ENCODE peak calls at places on chromosomes 3 and 15, in seven cellular contexts. R is mesendoderm, M is mesenchymal stem cell, N is IMR-90, B is neuronal stem cell, H is trophoblast cell, I is H1. Y is an unnamed sample. For H3K4me1, the result is how much of the 10 kb centered on the place peaks cover.

GRCh38 chr15:67805871-67806538 is 19.3 kb upstream of the SKOR1 start:
- DNase-seq in I (peak), H (no peak), B (no peak), M (no peak), N (no peak), R (no peak), Y (no peak)

GRCh38 chr3:79651536-79652065 is 116.2 kb downstream of the ROBO1 start:
- DNase-seq in R (no peak), B (peak), M (no peak), H (no peak), I (no peak), N (no peak), Y (no peak)

GRCh38 chr3:142663865-142664264 is 60.0 kb upstream of the TRPC1 start:
- DNase-seq in N (no peak), R (no peak), H (no peak), M (no peak), B (no peak), I (no peak), Y (no peak)

GRCh38 chr3:149494022-149494758 is 19.7 kb downstream of the TM4SF4 start:
- DNase-seq in N (peak), M (peak), R (peak), I (peak), H (peak), B (peak), Y (peak)

GRCh38 chr15:73397461-73397860 is 28.7 kb upstream of the HCN4 start:
- DNase-seq in M (no peak), B (no peak), N (no peak), R (no peak), I (no peak), H (no peak), Y (no peak)

GRCh38 chr3:70779296-70779695 is 466.9 kb upstream of the MDFIC2 start:
- DNase-seq in B (no peak), H (no peak), M (no peak), N (no peak), I (no peak), R (no peak), Y (no peak)

GRCh38 chr3:173395412-173396181 is 1.9 kb upstream of the NLGN1 start:
- DNase-seq in R (peak), I (peak), N (peak), M (peak), B (peak), H (peak), Y (peak)

GRCh38 chr15:33865416-33865815 is 102.9 kb upstream of the CHRM5 start:
- DNase-seq in H (peak), I (no peak), N (peak), R (no peak), B (no peak), M (peak), Y (no peak)

GRCh38 chr3:58752168-58752567 is 85.6 kb upstream of the FAM3D start:
- DNase-seq in B (no peak), N (no peak), I (no peak), H (no peak), M (no peak), R (no peak), Y (no peak)

GRCh38 chr3:36679384-36680200 is 84.8 kb downstream of the DCLK3 start:
- DNase-seq in M (peak), R (no peak), H (no peak), B (no peak), I (no peak), N (peak), Y (no peak)

GRCh38 chr3:123678108-123678511 is 93.3 kb upstream of the HACD2 start:
- DNase-seq in I (no peak), R (no peak), H (no peak), M (peak), B (no peak), N (peak), Y (no peak)

GRCh38 chr15:43799209-43799944 is 643 bp downstream of the SERINC4 start:
- DNase-seq in M (no peak), I (no peak), B (no peak), H (no peak), R (peak), N (no peak), Y (peak)

GRCh38 chr3:29486087-29486486 is 205.2 kb downstream of the RBMS3 start:
- DNase-seq in I (no peak), H (no peak), N (peak), B (no peak), M (peak), R (peak), Y (no peak)

GRCh38 chr15:53116169-53116568 is 326.0 kb upstream of the ONECUT1 start:
- DNase-seq in R (no peak), N (no peak), H (no peak), M (no peak), I (no peak), B (no peak), Y (no peak)

GRCh38 chr3:156307704-156308103 is 187.3 kb downstream of the KCNAB1 start:
- DNase-seq in I (no peak), N (peak), H (no peak), B (no peak), R (no peak), M (no peak), Y (no peak)

GRCh38 chr3:112092439-112093179 is 6.4 kb downstream of the C3orf52 start:
- DNase-seq in B (no peak), I (no peak), M (peak), R (peak), H (no peak), N (peak), Y (no peak)

GRCh38 chr15:57326196-57326595 is 50.1 kb upstream of the CGNL1 start:
- DNase-seq in I (no peak), R (no peak), N (no peak), M (no peak), B (no peak), H (no peak), Y (no peak)

GRCh38 chr15:94670436-94671034 is 439.2 kb downstream of the MCTP2 start:
- DNase-seq in R (peak), N (peak), B (peak), M (peak), H (no peak), I (no peak), Y (no peak)

GRCh38 chr3:134965849-134966248 is 170.8 kb downstream of the EPHB1 start:
- DNase-seq in H (no peak), M (no peak), B (no peak), R (no peak), N (no peak), I (no peak), Y (no peak)

GRCh38 chr3:71453822-71454512 is 129.6 kb downstream of the FOXP1 start:
- DNase-seq in H (no peak), B (no peak), I (no peak), M (no peak), R (no peak), N (no peak), Y (no peak)

GRCh38 chr3:129699635-129700034 is 93.2 kb upstream of the PLXND1 start:
- DNase-seq in N (no peak), H (no peak), B (no peak), R (peak), I (no peak), M (no peak), Y (no peak)

GRCh38 chr3:99970198-99970597 is 144.1 kb downstream of the FILIP1L start:
- DNase-seq in N (no peak), I (no peak), B (no peak), M (no peak), R (no peak), H (no peak), Y (no peak)

GRCh38 chr15:31318429-31318828 is 8.2 kb upstream of the KLF13 start:
- DNase-seq in B (no peak), M (no peak), N (no peak), R (no peak), I (no peak), H (no peak), Y (no peak)

GRCh38 chr15:49843725-49844124 is 222.9 kb downstream of the DTWD1 start:
- DNase-seq in M (no peak), R (no peak), I (no peak), H (peak), N (no peak), B (no peak), Y (no peak)

GRCh38 chr15:82750831-82751181 is 41.1 kb upstream of the AP3B2 start:
- DNase-seq in R (no peak), B (no peak), H (peak), N (no peak), I (no peak), M (no peak), Y (no peak)

GRCh38 chr15:64464271-64465005 is 4.1 kb downstream of the ZNF609 start:
- DNase-seq in N (peak), B (no peak), I (no peak), R (no peak), M (no peak), H (no peak), Y (no peak)

DNA sequence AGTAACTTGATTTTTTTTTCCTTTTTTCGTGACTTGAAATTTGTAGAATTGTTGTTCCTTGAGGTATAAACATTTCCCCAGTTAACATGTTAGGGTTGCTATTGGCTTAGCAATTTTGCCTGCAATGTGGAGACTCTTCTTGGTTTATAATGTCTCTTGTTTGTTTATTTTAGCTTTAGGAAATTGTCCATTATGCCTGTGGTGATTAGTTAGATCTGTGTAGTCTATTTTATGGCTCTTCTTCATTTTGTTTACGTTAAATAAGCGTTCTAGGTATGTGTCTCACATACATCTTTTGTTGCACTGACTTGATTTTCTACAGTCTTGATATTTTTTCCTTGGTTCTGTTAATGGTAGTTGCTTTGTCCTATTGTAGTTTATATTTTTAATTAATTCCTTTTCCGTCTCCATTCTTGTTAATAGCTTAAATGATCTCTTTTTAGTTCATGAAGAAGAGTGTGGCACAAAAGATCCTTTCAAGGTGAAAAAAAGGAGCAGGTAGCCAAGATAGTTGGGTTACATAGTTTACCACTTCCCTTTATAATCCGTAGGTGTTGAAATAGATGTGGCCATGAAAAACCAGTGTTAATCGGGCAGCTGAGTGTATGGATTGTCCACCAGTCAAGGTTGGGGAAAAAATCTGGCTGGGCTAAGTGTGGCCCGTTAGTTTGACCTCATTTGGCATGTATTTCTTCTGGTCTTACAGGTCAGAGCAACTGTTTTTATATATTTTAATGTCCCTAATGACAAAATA is 12.1 kb downstream of the IQGAP1 start:
- DNase-seq in M (peak), I (no peak), R (no peak), B (no peak), H (no peak), N (no peak), Y (no peak)
- H3K4me1 ChIP-seq in M (under half), I (under half), R (under half), B (under half), H (under half), N (under half), Y (under half)

GRCh38 chr3:195395208-195395816 is 47.5 kb downstream of the ACAP2 start:
- DNase-seq in R (no peak), N (no peak), B (no peak), I (no peak), M (no peak), H (no peak), Y (no peak)

GRCh38 chr3:195388380-195388779 is 54.4 kb downstream of the ACAP2 start:
- DNase-seq in H (no peak), M (no peak), R (no peak), N (no peak), B (no peak), I (no peak), Y (no peak)

GRCh38 chr3:195394700-195395099 is 48.1 kb downstream of the ACAP2 start:
- DNase-seq in N (peak), B (no peak), M (no peak), H (no peak), I (no peak), R (peak), Y (no peak)

GRCh38 chr3:195397524-195397923 is 45.3 kb downstream of the ACAP2 start:
- DNase-seq in N (peak), R (no peak), B (no peak), M (no peak), I (no peak), H (no peak), Y (no peak)

DNA sequence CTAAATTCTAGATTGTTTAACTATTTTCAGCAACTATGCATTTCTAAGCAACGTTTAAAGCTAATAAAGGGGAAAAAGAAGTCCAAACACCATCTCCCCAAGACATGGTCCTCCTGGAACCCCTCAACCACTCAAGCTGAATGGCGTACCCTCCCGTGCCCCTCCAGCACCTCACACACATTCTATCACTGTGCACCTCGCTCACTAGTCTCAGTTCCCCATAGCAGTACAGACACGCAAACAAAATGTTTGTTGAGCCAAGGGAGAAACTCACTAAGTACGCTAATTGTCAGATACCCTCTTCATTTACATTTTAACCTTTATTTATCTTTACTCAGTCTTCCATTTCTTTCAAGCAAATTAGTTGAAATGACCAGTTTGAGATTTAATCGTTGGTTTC is 48.8 kb downstream of the ACAP2 start:
- DNase-seq in R (no peak), H (no peak), I (no peak), N (no peak), B (no peak), M (no peak), Y (no peak)
- H3K27ac ChIP-seq in R (no peak), H (no peak), I (no peak), N (no peak), B (no peak), M (no peak), Y (no peak)

DNA sequence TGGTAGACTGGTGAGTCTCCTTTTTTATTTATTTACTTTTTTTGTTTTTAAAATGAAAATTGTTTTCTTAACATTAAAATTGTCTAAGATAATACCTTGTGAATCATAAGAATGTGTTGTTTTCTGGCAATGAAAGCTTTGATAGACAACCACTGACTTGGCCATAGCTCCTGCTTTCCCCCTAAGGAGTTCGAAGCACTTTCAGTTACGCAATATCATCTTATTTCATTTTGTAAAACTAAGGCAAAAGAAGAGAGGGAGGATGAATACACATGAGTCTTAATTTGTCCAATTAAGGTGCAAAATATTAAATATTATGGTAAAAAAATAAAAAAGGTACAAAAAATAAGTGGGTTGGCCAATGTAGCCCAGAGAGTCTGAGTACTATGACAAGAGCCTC is 74.7 kb upstream of the PLCL2 start:
- DNase-seq in B (no peak), I (no peak), H (no peak), R (no peak), N (no peak), M (no peak), Y (no peak)
- H3K23ac ChIP-seq in B (no peak), I (no peak), H (no peak), R (no peak), N (no peak), M (no peak), Y (no peak)

DNA sequence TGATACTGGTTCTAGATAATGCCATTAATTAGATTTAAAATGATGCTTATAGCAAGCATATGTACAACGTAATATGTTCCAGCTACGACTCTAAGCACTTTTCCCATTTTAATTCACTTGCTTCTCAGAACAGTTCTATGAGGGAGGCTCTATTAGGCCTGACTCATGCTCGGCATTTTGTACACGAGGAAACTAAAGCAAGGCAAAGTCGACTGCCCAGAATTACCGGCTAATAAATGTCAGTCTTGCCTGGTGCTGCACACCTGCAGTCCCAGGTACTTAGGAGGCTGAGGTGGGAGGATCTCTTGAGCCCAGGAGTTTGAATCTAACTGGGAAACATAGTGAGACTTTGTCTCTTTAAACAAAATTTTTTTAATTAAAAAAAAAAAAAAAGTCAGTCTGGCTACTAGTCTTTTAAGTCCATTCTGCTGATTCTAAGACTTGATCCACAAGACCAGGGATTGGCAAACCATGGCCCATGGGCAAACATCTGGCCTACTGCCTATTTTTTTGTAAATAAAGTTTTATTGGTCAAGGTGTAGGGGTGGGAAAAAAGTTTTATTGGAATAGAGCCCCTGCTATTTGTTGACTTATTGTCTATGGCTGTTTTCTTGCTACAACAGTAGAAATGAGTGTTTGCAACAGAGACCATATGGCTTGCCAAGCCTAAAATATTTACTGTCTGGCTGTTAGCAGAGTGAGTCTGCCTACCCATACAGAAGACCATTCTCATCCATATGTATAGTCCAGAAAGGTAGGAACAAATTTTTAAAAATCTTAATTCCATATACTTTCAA is 106.2 kb downstream of the PTPRG start:
- DNase-seq in H (no peak), M (no peak), R (no peak), N (no peak), B (no peak), I (no peak), Y (no peak)
- H3K4me1 ChIP-seq in H (under half), M (under half), R (under half), N (under half), B (under half), I (under half), Y (under half)

GRCh38 chr3:98777801-98778220 is 14.7 kb downstream of the ST3GAL6 start:
- DNase-seq in H (no peak), M (peak), I (no peak), B (no peak), N (peak), R (no peak), Y (no peak)

GRCh38 chr3:98779936-98780335 is 16.8 kb downstream of the ST3GAL6 start:
- DNase-seq in N (peak), R (no peak), B (no peak), H (peak), I (no peak), M (peak), Y (no peak)

GRCh38 chr3:98778852-98779379 is 15.8 kb downstream of the ST3GAL6 start:
- DNase-seq in N (peak), B (no peak), R (no peak), I (no peak), M (peak), H (peak), Y (no peak)

GRCh38 chr3:98778383-98778782 is 15.2 kb downstream of the ST3GAL6 start:
- DNase-seq in B (no peak), I (no peak), M (no peak), N (peak), H (no peak), R (no peak), Y (no peak)

GRCh38 chr3:98780343-98780742 is 17.2 kb downstream of the ST3GAL6 start:
- DNase-seq in H (peak), M (peak), N (no peak), B (no peak), I (no peak), R (peak), Y (no peak)
- H3K27ac ChIP-seq in H (peak), M (peak), N (no peak), B (no peak), I (no peak), R (no peak), Y (no peak)

GRCh38 chr3:12830785-12831581 is 10.4 kb downstream of the RPL32 start:
- DNase-seq in I (no peak), M (no peak), B (no peak), N (no peak), R (no peak), H (no peak), Y (no peak)
- H3K23ac ChIP-seq in I (no peak), M (no peak), B (peak), N (no peak), R (no peak), H (no peak), Y (no peak)